ENCODE peak calls at places on chromosome 21, in eight cellular contexts. X, G, D, P, Y, S, Q and W are unnamed samples.

GRCh38 chr21:37639756-37640155 is 273.2 kb downstream of the DYRK1A start:
- DNase-seq in X (no peak), G (no peak), D (no peak), P (no peak), Y (no peak), S (no peak), Q (no peak), W (no peak)

GRCh38 chr21:14070049-14070893 is 140.5 kb downstream of the LIPI start:
- DNase-seq in X (no peak), G (no peak), D (no peak), P (no peak), Y (no peak), S (no peak), Q (no peak), W (no peak)

GRCh38 chr21:44532712-44533111 is 7.3 kb downstream of the KRTAP10-1 start:
- DNase-seq in X (no peak), G (no peak), D (no peak), P (no peak), Y (no peak), S (no peak), Q (no peak), W (no peak)

GRCh38 chr21:19853061-19853460 is 1145.1 kb upstream of the NCAM2 start:
- DNase-seq in X (no peak), G (no peak), D (no peak), P (no peak), Y (no peak), S (no peak), Q (no peak), W (no peak)

GRCh38 chr21:32921632-32922230 is 104.0 kb upstream of the OLIG2 start:
- DNase-seq in X (no peak), G (peak), D (peak), P (peak), Y (peak), S (peak), Q (peak), W (peak)

GRCh38 chr21:26388731-26389231 is 184.3 kb downstream of the CYYR1 start:
- DNase-seq in X (no peak), G (no peak), D (no peak), P (no peak), Y (peak), S (peak), Q (no peak), W (peak)

GRCh38 chr21:42040411-42041180 is 30.4 kb upstream of the ZBTB21 start:
- DNase-seq in X (no peak), G (no peak), D (no peak), P (no peak), Y (peak), S (peak), Q (no peak), W (peak)

GRCh38 chr21:25983745-25984144 is 186.8 kb downstream of the APP start:
- DNase-seq in X (no peak), G (no peak), D (no peak), P (no peak), Y (no peak), S (no peak), Q (no peak), W (no peak)

GRCh38 chr21:43864313-43864805 is 664 bp upstream of the AGPAT3 start:
- DNase-seq in X (no peak), G (peak), D (peak), P (no peak), Y (peak), S (peak), Q (peak), W (no peak)

GRCh38 chr21:16040601-16041000 is 310.8 kb downstream of the USP25 start:
- DNase-seq in X (no peak), G (no peak), D (no peak), P (no peak), Y (peak), S (peak), Q (no peak), W (peak)

GRCh38 chr21:42696026-42696380 is 42.6 kb downstream of the PDE9A start:
- DNase-seq in X (no peak), G (no peak), D (no peak), P (no peak), Y (no peak), S (no peak), Q (no peak), W (no peak)

GRCh38 chr21:31220567-31220966 is 123.5 kb downstream of the TIAM1 start:
- DNase-seq in X (no peak), G (no peak), D (no peak), P (no peak), Y (no peak), S (peak), Q (no peak), W (peak)

GRCh38 chr21:42535602-42536171 is 22.0 kb downstream of the SLC37A1 start:
- DNase-seq in X (no peak), G (no peak), D (no peak), P (no peak), Y (no peak), S (peak), Q (no peak), W (no peak)

GRCh38 chr21:36767096-36767495 is 68.2 kb downstream of the SIM2 start:
- DNase-seq in X (no peak), G (no peak), D (no peak), P (no peak), Y (no peak), S (no peak), Q (no peak), W (no peak)

GRCh38 chr21:25179116-25179515 is 428.2 kb downstream of the MRPL39 start:
- DNase-seq in X (no peak), G (no peak), D (no peak), P (no peak), Y (no peak), S (no peak), Q (no peak), W (no peak)

GRCh38 chr21:44012474-44013379 is 618 bp downstream of the TRAPPC10 start:
- DNase-seq in X (peak), G (peak), D (peak), P (peak), Y (peak), S (peak), Q (peak), W (no peak)

GRCh38 chr21:46022551-46023107 is 41.1 kb downstream of the COL6A1 start:
- DNase-seq in X (no peak), G (no peak), D (peak), P (no peak), Y (peak), S (no peak), Q (no peak), W (no peak)

GRCh38 chr21:41653944-41654625 is 112.8 kb downstream of the RIPK4 start:
- DNase-seq in X (no peak), G (no peak), D (no peak), P (no peak), Y (peak), S (peak), Q (no peak), W (peak)

GRCh38 chr21:37793660-37794059 is 122.6 kb downstream of the KCNJ6 start:
- DNase-seq in X (no peak), G (no peak), D (no peak), P (no peak), Y (peak), S (peak), Q (no peak), W (peak)

GRCh38 chr21:26845066-26845749 is at the start of gene ADAMTS1:
- DNase-seq in X (no peak), G (no peak), D (peak), P (no peak), Y (peak), S (peak), Q (no peak), W (peak)

GRCh38 chr21:42539931-42540343 is 26.3 kb downstream of the SLC37A1 start:
- DNase-seq in X (no peak), G (no peak), D (no peak), P (no peak), Y (peak), S (no peak), Q (no peak), W (no peak)

GRCh38 chr21:41156128-41156527 is 11.8 kb upstream of the BACE2 start:
- DNase-seq in X (no peak), G (no peak), D (no peak), P (no peak), Y (no peak), S (no peak), Q (no peak), W (no peak)